ENCODE peak calls at places on chromosomes 6 and 20, in ten cellular contexts. Q is tibial artery, V is thyroid gland, I is adrenal gland, J is body of pancreas, B is kidney, L is cardiac muscle cell, S is uterus, A is adipocyte, D is right cardiac atrium. U is an unnamed sample. For H3K4me1, the result is how much of the 10 kb centered on the place peaks cover.

GRCh38 chr20:20334489-20334888 is 33.4 kb upstream of the INSM1 start:
- DNase-seq in D (no peak), B (no peak), A (no peak), L (no peak), V (no peak), J (no peak), I (no peak), S (no peak), Q (no peak), U (no peak)

GRCh38 chr6:146364816-146365594 is 178.6 kb upstream of the RAB32 start:
- DNase-seq in L (no peak), B (no peak), J (no peak), I (no peak), A (peak), D (no peak), V (no peak), S (no peak), Q (no peak), U (no peak)

GRCh38 chr6:315921-316752 is 23.9 kb downstream of the DUSP22 start:
- DNase-seq in S (no peak), D (no peak), Q (no peak), A (no peak), J (no peak), L (no peak), B (no peak), I (no peak), V (no peak), U (no peak)

GRCh38 chr20:16974855-16975162 is 226.7 kb downstream of the OTOR start:
- DNase-seq in Q (peak), V (no peak), S (no peak), J (no peak), L (no peak), B (peak), A (no peak), I (no peak), D (no peak), U (no peak)

GRCh38 chr6:91045152-91045551 is 458.3 kb upstream of the MAP3K7 start:
- DNase-seq in L (peak), S (no peak), J (no peak), A (no peak), Q (no peak), D (no peak), B (no peak), I (peak), V (no peak), U (no peak)

GRCh38 chr6:166977626-166978550 is 21.3 kb upstream of the CEP43 start:
- DNase-seq in B (no peak), A (peak), V (no peak), J (no peak), D (no peak), S (no peak), Q (no peak), L (peak), I (no peak), U (no peak)

GRCh38 chr20:57619053-57619831 is 984 bp downstream of the ZBP1 start:
- DNase-seq in I (no peak), J (no peak), S (no peak), L (no peak), V (no peak), A (no peak), Q (peak), D (peak), B (peak), U (peak)

GRCh38 chr6:168353041-168353440 is 33.5 kb upstream of the DACT2 start:
- DNase-seq in V (no peak), B (no peak), D (no peak), J (no peak), I (no peak), S (no peak), L (no peak), A (no peak), Q (no peak), U (no peak)

GRCh38 chr6:73513496-73513854 is 7.4 kb downstream of the EEF1A1 start:
- DNase-seq in V (no peak), A (no peak), S (no peak), L (peak), B (no peak), D (no peak), I (no peak), J (no peak), Q (no peak), U (no peak)

GRCh38 chr6:30678964-30679726 is 6.3 kb upstream of the DHX16 start:
- DNase-seq in L (peak), A (peak), D (peak), S (peak), J (peak), V (peak), B (peak), Q (peak), I (peak), U (peak)

GRCh38 chr20:33668087-33668790 is 1.5 kb downstream of the ACTL10 start:
- DNase-seq in Q (peak), D (no peak), B (peak), L (no peak), I (peak), S (peak), A (peak), V (no peak), J (no peak), U (peak)

GRCh38 chr6:90759662-90760061 is 172.8 kb upstream of the MAP3K7 start:
- DNase-seq in S (no peak), D (no peak), Q (no peak), V (no peak), A (no peak), J (no peak), I (no peak), B (no peak), L (no peak), U (no peak)

GRCh38 chr6:10510592-10511367 is 10.4 kb upstream of the GCNT2 start:
- DNase-seq in A (peak), I (peak), B (no peak), Q (no peak), L (peak), S (no peak), D (peak), V (peak), J (peak), U (peak)

GRCh38 chr20:44395183-44395962 is 39.9 kb downstream of the HNF4A start:
- DNase-seq in D (no peak), J (no peak), A (no peak), S (no peak), Q (no peak), I (no peak), B (no peak), L (no peak), V (no peak), U (no peak)

GRCh38 chr6:137223370-137224131 is 4.4 kb upstream of the IFNGR1 start:
- DNase-seq in L (peak), J (peak), V (no peak), D (peak), A (no peak), S (no peak), B (no peak), Q (peak), I (peak), U (peak)

GRCh38 chr6:108580645-108581044 is 19.9 kb downstream of the FOXO3 start:
- DNase-seq in J (no peak), D (no peak), B (no peak), S (no peak), V (no peak), I (no peak), Q (no peak), A (no peak), L (no peak), U (no peak)

GRCh38 chr20:24647713-24648112 is 178.3 kb downstream of the SYNDIG1 start:
- DNase-seq in A (no peak), D (no peak), I (no peak), Q (no peak), L (no peak), S (no peak), V (no peak), B (no peak), J (no peak), U (no peak)

GRCh38 chr20:49747707-49748524 is 34.2 kb upstream of the B4GALT5 start:
- DNase-seq in I (peak), J (peak), V (peak), L (peak), A (peak), Q (peak), B (peak), S (peak), D (peak), U (peak)

GRCh38 chr6:43768983-43769525 is 957 bp upstream of the VEGFA start:
- DNase-seq in A (peak), D (peak), B (peak), I (peak), Q (no peak), S (peak), V (peak), L (peak), J (peak), U (peak)

GRCh38 chr20:43540673-43541060 is 18.2 kb upstream of the SGK2 start:
- DNase-seq in L (no peak), B (no peak), V (no peak), Q (peak), A (no peak), S (no peak), D (no peak), I (no peak), J (no peak), U (no peak)

GRCh38 chr6:71035871-71036270 is 79.0 kb upstream of the B3GAT2 start:
- DNase-seq in Q (no peak), A (no peak), I (no peak), J (no peak), D (no peak), V (no peak), L (peak), B (no peak), S (no peak), U (no peak)

GRCh38 chr20:14616003-14616402 is 278.6 kb upstream of the FLRT3 start:
- DNase-seq in Q (no peak), B (no peak), A (no peak), I (no peak), D (no peak), L (no peak), J (no peak), V (no peak), S (no peak), U (no peak)

GRCh38 chr20:37314617-37315292 is 25.3 kb downstream of the MANBAL start:
- DNase-seq in L (peak), I (no peak), A (no peak), Q (peak), V (no peak), D (peak), J (no peak), S (peak), B (peak), U (no peak)

GRCh38 chr6:2034256-2034655 is 211.1 kb downstream of the GMDS start:
- DNase-seq in Q (no peak), S (no peak), B (no peak), I (no peak), J (no peak), A (peak), D (no peak), V (no peak), L (peak), U (no peak)

GRCh38 chr20:57476073-57476526 is 48.8 kb downstream of the CTCFL start:
- DNase-seq in J (no peak), D (no peak), L (no peak), S (no peak), B (peak), I (no peak), Q (peak), V (no peak), A (no peak), U (no peak)

GRCh38 chr6:73285674-73286283 is 22.8 kb upstream of the KHDC1 start:
- DNase-seq in L (peak), B (no peak), V (no peak), S (no peak), A (peak), J (no peak), I (no peak), Q (no peak), D (no peak), U (no peak)

GRCh38 chr6:134029495-134030455 is 22.6 kb downstream of the SLC2A12 start:
- DNase-seq in I (no peak), Q (no peak), A (peak), S (no peak), L (peak), V (no peak), B (no peak), J (no peak), D (no peak), U (no peak)

GRCh38 chr6:7617954-7618764 is 28.2 kb downstream of the SNRNP48 start:
- DNase-seq in J (peak), D (no peak), A (peak), V (peak), L (peak), I (peak), S (no peak), B (no peak), Q (peak), U (peak)

GRCh38 chr6:15551262-15551661 is 111.6 kb downstream of the DTNBP1 start:
- DNase-seq in A (no peak), D (no peak), V (no peak), B (no peak), L (no peak), I (no peak), Q (no peak), J (no peak), S (no peak), U (no peak)

GRCh38 chr6:89792881-89793280 is 26.7 kb downstream of the MDN1 start:
- DNase-seq in Q (no peak), V (no peak), D (no peak), I (no peak), S (no peak), B (no peak), L (peak), J (no peak), A (peak), U (no peak)

GRCh38 chr6:165186041-165186440 is 123.4 kb downstream of the C6orf118 start:
- DNase-seq in J (no peak), A (no peak), Q (no peak), L (no peak), S (no peak), D (no peak), V (no peak), I (no peak), B (no peak), U (no peak)

GRCh38 chr6:118511930-118512715 is 36.0 kb upstream of the PLN start:
- DNase-seq in D (no peak), I (no peak), L (no peak), J (no peak), A (no peak), V (no peak), B (no peak), Q (no peak), S (no peak), U (no peak)

GRCh38 chr6:146693342-146693741 is 94.6 kb downstream of the ADGB start:
- DNase-seq in V (no peak), B (no peak), J (no peak), A (no peak), Q (no peak), L (no peak), D (no peak), S (no peak), I (no peak), U (no peak)

GRCh38 chr20:1947535-1947846 is 46.4 kb downstream of the PDYN start:
- DNase-seq in A (no peak), V (no peak), B (no peak), I (no peak), L (no peak), D (no peak), S (no peak), Q (no peak), J (no peak), U (no peak)

GRCh38 chr20:1945134-1945618 is 48.7 kb downstream of the PDYN start:
- DNase-seq in Q (peak), A (peak), V (peak), I (peak), S (peak), B (peak), L (peak), D (peak), J (peak), U (peak)

GRCh38 chr20:1945660-1946059 is 48.2 kb downstream of the PDYN start:
- DNase-seq in Q (no peak), A (no peak), D (no peak), V (no peak), I (no peak), J (no peak), L (no peak), B (no peak), S (no peak), U (no peak)

GRCh38 chr20:1946762-1947534 is 46.9 kb downstream of the PDYN start:
- DNase-seq in S (peak), A (peak), B (no peak), I (no peak), Q (no peak), L (peak), V (peak), D (peak), J (peak), U (no peak)

GRCh38 chr20:1946442-1946761 is 47.5 kb downstream of the PDYN start:
- DNase-seq in J (no peak), I (no peak), B (no peak), L (no peak), A (no peak), D (no peak), Q (no peak), V (no peak), S (no peak), U (no peak)
- H3K4me3 ChIP-seq in J (no peak), I (no peak), B (peak), L (peak), A (no peak), D (no peak), Q (peak), V (no peak), S (no peak), U (no peak)

GRCh38 chr6:157272372-157272771 is 50.9 kb downstream of the TMEM242 start:
- DNase-seq in D (no peak), V (no peak), B (no peak), A (no peak), L (no peak), J (no peak), Q (no peak), I (no peak), S (no peak), U (no peak)

GRCh38 chr6:157271911-157272310 is 51.4 kb downstream of the TMEM242 start:
- DNase-seq in Q (no peak), I (no peak), V (no peak), S (no peak), D (no peak), B (no peak), J (no peak), A (no peak), L (no peak), U (no peak)

GRCh38 chr6:157270308-157270707 is 53.0 kb downstream of the TMEM242 start:
- DNase-seq in A (no peak), B (no peak), L (no peak), D (no peak), I (no peak), S (no peak), Q (no peak), J (no peak), V (no peak), U (no peak)

GRCh38 chr6:157270916-157271315 is 52.4 kb downstream of the TMEM242 start:
- DNase-seq in J (no peak), D (no peak), A (no peak), I (no peak), B (no peak), S (no peak), V (no peak), L (no peak), Q (no peak), U (no peak)

GRCh38 chr6:157271441-157271840 is 51.9 kb downstream of the TMEM242 start:
- DNase-seq in S (no peak), J (no peak), D (no peak), A (no peak), B (no peak), L (no peak), Q (peak), V (no peak), I (no peak), U (no peak)
- H3K4me1 ChIP-seq in S (under half), J (under half), D (under half), A (under half), B (under half), L (under half), Q (under half), V (under half), I (under half), U (under half)

GRCh38 chr6:39793528-39793927 is 1.4 kb downstream of the DAAM2 start:
- DNase-seq in I (no peak), S (no peak), L (no peak), Q (no peak), B (no peak), V (no peak), A (peak), D (no peak), J (no peak), U (no peak)
- H3K4me3 ChIP-seq in I (peak), S (peak), L (no peak), Q (peak), B (peak), V (no peak), A (peak), D (peak), J (no peak), U (no peak)

GRCh38 chr20:61891476-61891875 is 174.2 kb downstream of the TAF4 start:
- DNase-seq in L (no peak), V (no peak), Q (no peak), B (peak), J (no peak), S (no peak), I (no peak), D (peak), A (no peak), U (no peak)
- H3K4me1 ChIP-seq in L (under half), V (under half), Q (under half), B (under half), J (under half), S (under half), I (under half), D (under half), A (under half), U (under half)

GRCh38 chr20:21713470-21713869 is 8.0 kb downstream of the PAX1 start:
- DNase-seq in V (no peak), Q (no peak), A (no peak), L (no peak), I (no peak), J (no peak), S (no peak), D (no peak), B (no peak), U (no peak)
- H3K4me3 ChIP-seq in V (no peak), Q (no peak), A (no peak), L (no peak), I (no peak), J (no peak), S (no peak), D (no peak), B (no peak), U (no peak)

GRCh38 chr6:21836292-21836691 is 242.7 kb downstream of the SOX4 start:
- DNase-seq in A (peak), B (no peak), D (no peak), J (no peak), Q (no peak), L (no peak), V (no peak), S (no peak), I (no peak), U (no peak)
- H3K4me1 ChIP-seq in A (under half), B (under half), D (under half), J (under half), Q (under half), L (under half), V (under half), S (under half), I (under half), U (under half)

GRCh38 chr20:63972312-63973159 is 2.8 kb upstream of the ZNF512B start:
- DNase-seq in S (no peak), A (no peak), B (no peak), I (peak), D (peak), V (no peak), Q (no peak), J (no peak), L (no peak), U (no peak)
- H3K4me3 ChIP-seq in S (no peak), A (no peak), B (no peak), I (no peak), D (no peak), V (no peak), Q (no peak), J (no peak), L (no peak), U (no peak)